ENCODE peak calls at places on chromosomes 12 and 14, in five cellular contexts. S, D, C, P and J are unnamed samples.

GRCh38 chr14:23103581-23103980 is 1.2 kb downstream of the CIROP start:
- DNase-seq in S (no peak), D (no peak), C (no peak), P (no peak), J (no peak)

GRCh38 chr12:14167005-14167628 is 185.7 kb upstream of the GRIN2B start:
- DNase-seq in S (peak), D (peak), C (peak), P (no peak), J (peak)

GRCh38 chr14:89455412-89455811 is 38.4 kb upstream of the FOXN3 start:
- DNase-seq in S (no peak), D (no peak), C (no peak), P (no peak), J (peak)

GRCh38 chr12:121241203-121241970 is 31.5 kb downstream of the P2RX4 start:
- DNase-seq in S (no peak), D (no peak), C (no peak), P (no peak), J (no peak)

GRCh38 chr12:126772171-126772864 is 1494.7 kb upstream of the TMEM132C start:
- DNase-seq in S (peak), D (no peak), C (peak), P (peak), J (no peak)

GRCh38 chr12:104049278-104050257 is at the start of gene GLT8D2:
- DNase-seq in S (peak), D (peak), C (no peak), P (no peak), J (no peak)

GRCh38 chr14:94768521-94769412 is 1.1 kb downstream of the GSC start:
- DNase-seq in S (no peak), D (no peak), C (no peak), P (no peak), J (peak)

GRCh38 chr14:43789458-43789857 is 717.6 kb downstream of the FSCB start:
- DNase-seq in S (peak), D (no peak), C (peak), P (no peak), J (no peak)

GRCh38 chr12:117514016-117514415 is 152.6 kb upstream of the NOS1 start:
- DNase-seq in S (no peak), D (no peak), C (no peak), P (no peak), J (no peak)

GRCh38 chr14:70422538-70422937 is 5.6 kb upstream of the SYNJ2BP start:
- DNase-seq in S (no peak), D (no peak), C (no peak), P (no peak), J (no peak)

GRCh38 chr12:55972045-55972843 is 1.6 kb upstream of the RAB5B start:
- DNase-seq in S (peak), D (peak), C (no peak), P (no peak), J (peak)

GRCh38 chr12:26555139-26555538 is 277.9 kb downstream of the ITPR2 start:
- DNase-seq in S (peak), D (no peak), C (no peak), P (no peak), J (no peak)

GRCh38 chr14:36659822-36660735 is 1.6 kb upstream of the PAX9 start:
- DNase-seq in S (no peak), D (no peak), C (no peak), P (no peak), J (no peak)

GRCh38 chr12:79691299-79692248 is 810 bp upstream of the PAWR start:
- DNase-seq in S (peak), D (peak), C (no peak), P (peak), J (peak)

GRCh38 chr12:120965534-120966091 is 12.7 kb upstream of the HNF1A start:
- DNase-seq in S (peak), D (no peak), C (no peak), P (no peak), J (no peak)

GRCh38 chr12:12614342-12614741 is 2.7 kb downstream of the CREBL2 start:
- DNase-seq in S (no peak), D (no peak), C (no peak), P (no peak), J (no peak)

GRCh38 chr12:46266869-46267617 is 1.8 kb downstream of the SLC38A1 start:
- DNase-seq in S (peak), D (peak), C (peak), P (no peak), J (peak)

GRCh38 chr12:105273601-105274000 is 37.6 kb upstream of the APPL2 start:
- DNase-seq in S (no peak), D (no peak), C (no peak), P (no peak), J (no peak)

GRCh38 chr14:73785834-73786631 is 65.6 kb upstream of the PTGR2 start:
- DNase-seq in S (peak), D (peak), C (no peak), P (peak), J (peak)

GRCh38 chr14:104651876-104652260 is 37.5 kb upstream of the INF2 start:
- DNase-seq in S (no peak), D (no peak), C (no peak), P (no peak), J (no peak)

GRCh38 chr14:105891631-105892452 is 365.5 kb downstream of the TMEM121 start:
- DNase-seq in S (no peak), D (no peak), C (no peak), P (no peak), J (peak)

GRCh38 chr14:93295541-93296220 is 37.2 kb downstream of the BTBD7 start:
- DNase-seq in S (no peak), D (no peak), C (no peak), P (no peak), J (no peak)

GRCh38 chr12:104665296-104665695 is 208.5 kb downstream of the CHST11 start:
- DNase-seq in S (peak), D (no peak), C (no peak), P (no peak), J (no peak)

GRCh38 chr14:99548285-99548684 is 55.7 kb downstream of the CCDC85C start:
- DNase-seq in S (no peak), D (no peak), C (no peak), P (no peak), J (no peak)

GRCh38 chr12:124684971-124685688 is 117.7 kb upstream of the NCOR2 start:
- DNase-seq in S (peak), D (peak), C (no peak), P (no peak), J (no peak)

GRCh38 chr12:71128191-71128590 is 29.6 kb downstream of the TSPAN8 start:
- DNase-seq in S (no peak), D (no peak), C (no peak), P (peak), J (no peak)

GRCh38 chr14:50340945-50341344 is 28.8 kb downstream of the DMAC2L start:
- DNase-seq in S (no peak), D (no peak), C (no peak), P (no peak), J (peak)

GRCh38 chr14:95480109-95480886 is 36.2 kb downstream of the SYNE3 start:
- DNase-seq in S (peak), D (peak), C (peak), P (no peak), J (no peak)

GRCh38 chr14:89351364-89351957 is 65.6 kb downstream of the FOXN3 start:
- DNase-seq in S (no peak), D (peak), C (no peak), P (no peak), J (peak)

GRCh38 chr14:100313464-100314230 is 7.4 kb upstream of the SLC25A29 start:
- DNase-seq in S (no peak), D (no peak), C (no peak), P (no peak), J (no peak)

GRCh38 chr12:128771681-128772080 is 52.1 kb downstream of the SLC15A4 start:
- DNase-seq in S (no peak), D (peak), C (no peak), P (no peak), J (no peak)

GRCh38 chr12:98320026-98320425 is 195.4 kb upstream of the TMPO start:
- DNase-seq in S (no peak), D (peak), C (no peak), P (no peak), J (no peak)

GRCh38 chr14:30914812-30915211 is 40.5 kb downstream of the COCH start:
- DNase-seq in S (no peak), D (no peak), C (no peak), P (no peak), J (no peak)

DNA sequence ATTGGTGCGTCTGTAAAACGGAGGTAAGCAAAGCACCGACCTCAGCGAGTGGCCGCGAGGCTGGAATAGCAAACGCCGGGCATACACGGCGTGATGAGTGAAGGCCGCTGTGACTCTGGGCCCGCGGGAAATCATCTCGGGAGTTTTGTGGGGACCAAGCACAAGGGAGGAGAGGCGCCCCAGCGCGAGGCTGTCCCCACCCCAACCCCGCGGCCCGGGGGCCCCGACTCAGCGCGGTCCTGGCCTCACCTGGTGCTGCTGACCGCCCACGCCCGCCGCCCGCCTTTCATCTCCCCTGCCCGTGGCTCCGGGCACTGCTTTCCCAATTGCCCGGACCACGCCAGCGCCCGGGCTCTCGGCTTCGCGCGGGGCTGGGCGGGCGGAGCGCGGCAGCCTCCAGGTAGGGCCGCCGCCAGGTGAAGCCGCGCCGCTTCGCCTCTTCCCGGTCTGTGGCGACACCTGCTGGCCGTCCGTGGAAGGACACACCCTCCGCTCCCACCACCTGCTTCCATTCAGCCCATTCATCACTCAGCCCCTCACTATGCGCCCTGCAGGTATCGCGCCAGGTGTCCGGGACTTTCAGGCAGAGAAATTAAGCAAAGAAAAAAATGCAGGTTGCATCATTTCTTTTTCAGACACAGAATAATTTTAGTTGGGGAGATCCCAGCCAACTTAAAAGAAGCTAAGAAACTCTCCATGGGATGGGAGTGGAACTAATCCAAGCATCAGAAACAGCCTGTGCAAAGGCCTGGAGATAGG is 360.4 kb downstream of the MED13L start:
- DNase-seq in S (peak), D (peak), C (peak), P (no peak), J (peak)
- H3K4me3 ChIP-seq in S (peak), D (no peak), C (no peak), P (peak), J (peak)

DNA sequence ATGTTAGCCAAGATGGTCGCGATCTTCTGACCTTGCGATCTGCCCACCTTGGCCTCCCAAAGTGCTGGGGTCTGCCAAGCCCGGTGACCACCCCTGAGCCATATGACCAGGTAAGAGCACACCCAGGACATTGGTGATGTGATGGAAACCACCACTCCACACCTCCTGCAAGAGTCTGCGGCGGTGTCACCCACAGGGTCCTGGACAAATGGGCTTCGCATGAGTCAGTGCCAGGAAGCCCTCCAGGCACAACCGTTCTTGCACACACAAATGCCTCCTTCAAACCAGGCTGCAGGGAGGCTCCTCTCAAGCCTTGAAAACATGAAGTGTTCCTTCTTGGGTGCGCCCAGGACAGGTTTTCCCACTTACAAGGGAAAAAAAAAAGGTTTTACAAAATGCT is 16.6 kb downstream of the PITPNM2 start:
- DNase-seq in S (peak), D (no peak), C (no peak), P (no peak), J (no peak)
- H3K4me3 ChIP-seq in S (no peak), D (no peak), C (no peak), P (no peak), J (no peak)

GRCh38 chr12:114700392-114701103 is 16.6 kb upstream of the TBX3 start:
- DNase-seq in S (no peak), D (no peak), C (no peak), P (no peak), J (no peak)

GRCh38 chr12:114701104-114701414 is 17.1 kb upstream of the TBX3 start:
- DNase-seq in S (no peak), D (no peak), C (no peak), P (no peak), J (no peak)

GRCh38 chr12:114703060-114703493 is 19.1 kb upstream of the TBX3 start:
- DNase-seq in S (no peak), D (no peak), C (no peak), P (no peak), J (peak)

GRCh38 chr12:114702462-114702861 is 18.5 kb upstream of the TBX3 start:
- DNase-seq in S (no peak), D (no peak), C (no peak), P (no peak), J (no peak)

DNA sequence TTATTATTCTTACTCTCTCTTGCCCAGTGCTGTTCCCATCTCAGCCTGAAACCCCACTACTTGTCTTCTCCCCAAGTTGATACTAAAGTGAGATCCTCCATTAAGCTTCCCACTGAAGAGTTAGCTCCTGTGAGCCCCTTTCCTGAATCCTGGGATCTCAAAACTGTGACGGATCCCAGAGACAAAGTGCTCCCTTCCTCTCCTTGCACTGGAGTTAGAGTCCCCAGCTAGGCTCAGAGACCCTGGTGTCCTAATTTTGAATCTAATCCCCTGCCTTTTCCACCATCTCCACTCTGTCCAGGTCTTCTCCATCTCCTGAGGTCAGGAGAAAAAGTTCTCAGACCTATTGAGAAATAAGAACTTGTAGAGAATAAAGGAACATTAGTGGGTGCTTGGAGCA is 17.6 kb upstream of the TBX3 start:
- DNase-seq in S (no peak), D (no peak), C (no peak), P (no peak), J (no peak)
- H3K4me3 ChIP-seq in S (no peak), D (no peak), C (no peak), P (no peak), J (no peak)

DNA sequence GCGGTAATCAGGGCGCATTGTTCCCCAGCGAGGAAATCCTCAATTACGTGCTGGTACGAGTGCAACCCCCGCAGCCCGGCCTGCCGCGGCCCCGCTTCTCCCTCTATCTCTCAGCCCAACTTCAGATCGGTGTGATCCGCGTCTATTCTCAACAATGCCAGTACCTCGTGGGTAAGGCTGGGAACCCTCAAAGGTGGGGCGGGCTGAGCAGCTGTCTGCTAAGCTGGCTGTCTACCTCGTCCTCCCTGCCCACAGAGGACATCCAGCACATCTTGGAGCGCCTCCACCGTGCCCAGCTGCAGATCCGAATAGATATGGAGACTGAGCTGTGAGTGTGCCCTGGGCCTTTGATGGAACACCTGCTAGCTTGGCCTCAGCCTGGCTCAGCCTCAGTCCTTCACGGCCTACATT is 996 bp downstream of the REC8 start:
- DNase-seq in S (no peak), D (no peak), C (no peak), P (no peak), J (no peak)
- H3K4me3 ChIP-seq in S (no peak), D (no peak), C (no peak), P (peak), J (no peak)

GRCh38 chr12:6202331-6202730 is 2.1 kb downstream of the CD9 start:
- DNase-seq in S (no peak), D (no peak), C (no peak), P (no peak), J (no peak)
- H3K4me3 ChIP-seq in S (peak), D (peak), C (peak), P (peak), J (no peak)

DNA sequence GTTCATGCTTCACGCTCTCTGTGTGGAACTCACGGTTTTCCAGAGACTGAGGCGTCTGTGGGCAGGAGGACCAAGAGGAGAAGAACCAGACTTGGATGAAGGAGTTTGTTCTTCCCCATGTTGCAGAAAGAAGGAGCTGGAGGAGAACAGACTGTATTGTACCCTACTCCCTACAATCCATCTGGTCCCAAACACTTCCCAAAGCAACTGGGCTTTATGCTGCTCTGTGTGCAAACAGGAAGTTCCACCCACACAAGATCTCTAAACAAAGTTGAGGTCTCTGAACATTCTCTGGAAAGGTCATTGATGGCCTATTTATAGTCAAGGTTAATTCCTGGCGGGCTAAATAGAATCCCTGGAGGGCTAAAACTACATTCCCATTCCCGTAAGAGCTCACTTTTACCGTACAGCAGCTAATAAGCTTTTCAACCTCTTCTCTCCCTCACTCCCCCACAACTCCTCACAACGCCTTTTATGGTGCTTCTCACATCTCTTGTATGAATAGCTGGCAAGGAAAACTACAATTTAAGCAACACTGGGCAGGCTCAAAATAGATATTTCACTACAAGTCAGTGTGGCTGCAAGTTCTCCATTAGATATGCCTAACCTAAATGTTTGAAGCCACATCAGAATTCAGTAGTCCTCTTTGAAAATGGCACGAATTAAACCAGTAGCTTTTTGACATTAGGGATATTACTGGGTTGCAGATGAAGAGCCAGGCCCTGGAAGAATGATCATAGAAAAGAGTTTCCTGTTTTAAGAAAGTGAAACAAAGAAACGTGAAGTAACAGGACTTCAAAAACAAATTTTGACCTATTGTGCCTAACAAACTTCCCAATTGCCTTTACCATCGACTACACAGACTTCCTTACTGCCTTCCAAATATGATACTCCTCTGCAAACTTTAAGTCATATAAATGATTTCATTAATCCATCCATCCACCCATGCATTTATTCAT is at the start of gene A2M:
- DNase-seq in S (no peak), D (peak), C (no peak), P (no peak), J (no peak)
- H3K4me3 ChIP-seq in S (no peak), D (no peak), C (no peak), P (no peak), J (no peak)